ENCODE peak calls at places on chromosomes 13 and 19, in six cellular contexts. J is T-helper 17 cell; M is lung; G is stimulated activated CD4-positive, alpha-beta T cell treated with anti-CD3 and anti-CD28 coated beads, Interleukin-15, amount 100 ng/mL, for 24 hours; Q is GM12891; R is NK-92 treated with Interleukin-12 subunit alpha and Interleukin-12 subunit beta, amount 100 ng/mL, for 24 hours. T is an unnamed sample.

GRCh38 chr13:32829269-32829668 is 187.0 kb upstream of the KL start:
- DNase-seq in J (no peak), M (no peak), G (no peak), Q (no peak), R (no peak), T (peak; percentile 19)

GRCh38 chr13:24675806-24676570 is 4.2 kb upstream of the ATP12A start:
- DNase-seq in J (no peak), M (no peak), G (no peak), Q (no peak), R (no peak), T (no peak)

GRCh38 chr13:112445411-112446271 is 69.5 kb downstream of the SPACA7 start:
- DNase-seq in J (no peak), M (no peak), G (no peak), Q (no peak), R (no peak), T (no peak)

GRCh38 chr13:40060318-40061007 is 405.0 kb downstream of the COG6 start:
- DNase-seq in J (no peak), M (no peak), G (peak; percentile 68), Q (no peak), R (no peak), T (peak; percentile 66)

GRCh38 chr13:84959818-84960217 is 839.4 kb downstream of the SLITRK6 start:
- DNase-seq in J (no peak), M (no peak), G (no peak), Q (no peak), R (no peak), T (no peak)

GRCh38 chr19:49855676-49856573 is 5.0 kb downstream of the PTOV1 start:
- DNase-seq in J (no peak), M (no peak), G (no peak), Q (no peak), R (no peak), T (no peak)

GRCh38 chr13:100602472-100603142 is 14.0 kb upstream of the GGACT start:
- DNase-seq in J (no peak), M (no peak), G (no peak), Q (no peak), R (no peak), T (no peak)

GRCh38 chr13:73059460-73060250 is 850 bp downstream of the KLF5 start:
- DNase-seq in J (peak; percentile 38), M (peak; percentile 66), G (peak; percentile 61), Q (peak; percentile 42), R (no peak), T (no peak)

GRCh38 chr13:41403983-41404382 is 53.4 kb upstream of the RGCC start:
- DNase-seq in J (no peak), M (no peak), G (no peak), Q (no peak), R (no peak), T (no peak)

GRCh38 chr19:7507884-7508283 is 8.0 kb upstream of the ZNF358 start:
- DNase-seq in J (no peak), M (peak; percentile 87), G (peak; percentile 45), Q (no peak), R (no peak), T (no peak)

GRCh38 chr19:39919976-39920375 is 14.5 kb downstream of the FCGBP start:
- DNase-seq in J (no peak), M (peak; percentile 18), G (no peak), Q (no peak), R (no peak), T (no peak)

GRCh38 chr19:17197666-17198065 is 17.5 kb upstream of the USE1 start:
- DNase-seq in J (no peak), M (no peak), G (no peak), Q (no peak), R (no peak), T (no peak)

GRCh38 chr19:3275583-3276340 is 51.3 kb downstream of the CELF5 start:
- DNase-seq in J (peak; percentile 90), M (peak; percentile 83), G (peak; percentile 92), Q (peak; percentile 94), R (peak; percentile 79), T (peak; percentile 83)

GRCh38 chr13:44449999-44450821 is 76.6 kb downstream of the SERP2 start:
- DNase-seq in J (no peak), M (no peak), G (no peak), Q (no peak), R (no peak), T (no peak)

GRCh38 chr13:35881360-35881759 is 249.8 kb downstream of the DCLK1 start:
- DNase-seq in J (no peak), M (peak; percentile 23), G (no peak), Q (no peak), R (no peak), T (no peak)

GRCh38 chr13:98509271-98510155 is 67.4 kb downstream of the STK24 start:
- DNase-seq in J (no peak), M (peak; percentile 44), G (peak; percentile 64), Q (no peak), R (no peak), T (peak; percentile 61)